ENCODE peak calls at places on chromosomes 12 and 14, in five cellular contexts. R, K, V, M and S are unnamed samples.

GRCh38 chr12:29350080-29350479 is 30.9 kb downstream of the ERGIC2 start:
- DNase-seq in M (peak; percentile 67), K (no peak), R (peak; percentile 94), V (peak; percentile 20), S (peak; percentile 71)

GRCh38 chr12:47769234-47770085 is 3.6 kb upstream of the SLC48A1 start:
- DNase-seq in V (no peak), R (no peak), M (no peak), K (no peak), S (no peak)

GRCh38 chr12:62629413-62629812 is 162.8 kb downstream of the MON2 start:
- DNase-seq in R (no peak), K (no peak), V (no peak), M (no peak), S (no peak)

GRCh38 chr12:54398995-54399793 is 14.7 kb upstream of the ZNF385A start:
- DNase-seq in R (peak; percentile 92), V (peak; percentile 73), M (peak; percentile 87), K (peak; percentile 89), S (peak; percentile 90)

GRCh38 chr12:95731519-95731958 is 59.0 kb downstream of the NTN4 start:
- DNase-seq in V (no peak), M (no peak), R (no peak), K (no peak), S (no peak)

GRCh38 chr14:96797943-96798349 is 764 bp downstream of the VRK1 start:
- DNase-seq in R (no peak), K (no peak), V (no peak), M (no peak), S (no peak)

GRCh38 chr12:112998997-112999767 is 20.9 kb downstream of the OAS2 start:
- DNase-seq in R (no peak), K (no peak), V (no peak), M (no peak), S (no peak)

GRCh38 chr12:84644936-84645335 is 267.7 kb downstream of the SLC6A15 start:
- DNase-seq in R (no peak), M (no peak), K (no peak), V (no peak), S (no peak)

GRCh38 chr14:80714489-80714888 is 227.0 kb downstream of the CEP128 start:
- DNase-seq in V (no peak), M (no peak), K (no peak), R (no peak), S (no peak)

GRCh38 chr14:52079239-52079956 is 10.5 kb upstream of the NID2 start:
- DNase-seq in V (no peak), K (no peak), R (peak; percentile 74), M (peak; percentile 61), S (peak; percentile 76)

GRCh38 chr12:80849367-80849766 is 88.4 kb downstream of the LIN7A start:
- DNase-seq in M (no peak), R (no peak), K (no peak), V (no peak), S (no peak)

GRCh38 chr12:5051913-5052312 is 8.2 kb downstream of the KCNA5 start:
- DNase-seq in V (no peak), M (no peak), R (no peak), K (no peak), S (no peak)

GRCh38 chr12:51482808-51483532 is 58.3 kb downstream of the SLC4A8 start:
- DNase-seq in R (no peak), M (peak; percentile 4), V (no peak), K (no peak), S (no peak)

GRCh38 chr12:121781751-121782615 is 11.5 kb downstream of the RHOF start:
- DNase-seq in R (peak; percentile 30), K (no peak), V (no peak), M (peak; percentile 39), S (no peak)

GRCh38 chr12:75833268-75833667 is 198.3 kb downstream of the PHLDA1 start:
- DNase-seq in V (no peak), M (no peak), K (no peak), R (no peak), S (no peak)

GRCh38 chr12:94545937-94546771 is 86.5 kb upstream of the CEP83 start:
- DNase-seq in K (no peak), V (peak; percentile 52), M (peak; percentile 81), R (peak; percentile 80), S (peak; percentile 85)

GRCh38 chr14:85867450-85867849 is 337.5 kb downstream of the FLRT2 start:
- DNase-seq in K (no peak), R (peak; percentile 28), M (no peak), V (no peak), S (no peak)
- TF ChIP-seq CTCF in K (no peak), R (peak; percentile 35), M (no peak), V (no peak), S (no peak)

GRCh38 chr12:32476446-32476845 is 77.1 kb downstream of the FGD4 start:
- DNase-seq in R (no peak), K (no peak), V (no peak), M (no peak), S (no peak)

GRCh38 chr12:32477714-32478113 is 78.4 kb downstream of the FGD4 start:
- DNase-seq in M (no peak), K (no peak), V (no peak), R (no peak), S (peak; percentile 19)

GRCh38 chr12:32482226-32482625 is 82.9 kb downstream of the FGD4 start:
- DNase-seq in M (no peak), V (no peak), R (no peak), K (no peak), S (peak; percentile 66)

GRCh38 chr12:32478858-32479257 is 79.5 kb downstream of the FGD4 start:
- DNase-seq in V (no peak), R (no peak), K (no peak), M (no peak), S (no peak)

DNA sequence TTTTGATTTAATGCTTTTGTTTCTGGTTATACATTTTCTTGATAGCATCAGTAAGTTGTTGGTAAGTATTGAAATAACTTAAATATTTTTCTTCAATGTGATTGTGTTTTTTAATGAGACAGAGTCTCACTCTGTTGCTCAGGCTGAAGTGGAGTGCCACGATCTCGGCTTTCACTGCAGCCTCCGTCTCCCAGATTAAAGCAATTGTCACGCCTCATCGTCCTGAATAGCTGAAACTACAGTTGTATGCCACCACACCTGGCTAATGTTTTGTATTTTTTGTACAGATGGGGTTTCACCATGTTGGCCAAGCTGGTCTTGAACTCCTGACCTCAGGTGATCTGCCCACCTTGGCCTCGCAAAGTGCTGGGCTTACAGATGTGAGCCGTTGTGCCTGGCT is 78.8 kb downstream of the FGD4 start:
- DNase-seq in V (no peak), K (no peak), M (no peak), R (no peak), S (no peak)
- H3K4me3 ChIP-seq in V (no peak overlapping the region), K (no peak overlapping the region), M (no peak overlapping the region), R (no peak overlapping the region), S (no peak overlapping the region)

GRCh38 chr12:109702126-109702841 is 11.3 kb upstream of the FAM222A start:
- DNase-seq in M (peak; percentile 4), V (no peak), R (no peak), K (no peak), S (no peak)
- TF ChIP-seq CTCF in M (no peak), V (no peak), R (no peak), K (no peak), S (no peak)

GRCh38 chr14:24430682-24431568 is 1.2 kb downstream of the KHNYN start:
- DNase-seq in M (peak; percentile 85), K (peak; percentile 67), V (peak; percentile 76), R (peak; percentile 28), S (peak; percentile 76)

GRCh38 chr14:24431569-24432258 is 2.0 kb downstream of the KHNYN start:
- DNase-seq in V (peak; percentile 91), M (peak; percentile 95), K (peak; percentile 93), R (peak; percentile 93), S (peak; percentile 97)

GRCh38 chr14:24434676-24435075 is 4.9 kb downstream of the KHNYN start:
- DNase-seq in M (no peak), R (no peak), K (no peak), V (no peak), S (no peak)

GRCh38 chr14:24430143-24430681 is 458 bp downstream of the KHNYN start:
- DNase-seq in K (peak; percentile 91), M (peak; percentile 86), V (peak; percentile 85), R (peak; percentile 62), S (peak; percentile 85)

DNA sequence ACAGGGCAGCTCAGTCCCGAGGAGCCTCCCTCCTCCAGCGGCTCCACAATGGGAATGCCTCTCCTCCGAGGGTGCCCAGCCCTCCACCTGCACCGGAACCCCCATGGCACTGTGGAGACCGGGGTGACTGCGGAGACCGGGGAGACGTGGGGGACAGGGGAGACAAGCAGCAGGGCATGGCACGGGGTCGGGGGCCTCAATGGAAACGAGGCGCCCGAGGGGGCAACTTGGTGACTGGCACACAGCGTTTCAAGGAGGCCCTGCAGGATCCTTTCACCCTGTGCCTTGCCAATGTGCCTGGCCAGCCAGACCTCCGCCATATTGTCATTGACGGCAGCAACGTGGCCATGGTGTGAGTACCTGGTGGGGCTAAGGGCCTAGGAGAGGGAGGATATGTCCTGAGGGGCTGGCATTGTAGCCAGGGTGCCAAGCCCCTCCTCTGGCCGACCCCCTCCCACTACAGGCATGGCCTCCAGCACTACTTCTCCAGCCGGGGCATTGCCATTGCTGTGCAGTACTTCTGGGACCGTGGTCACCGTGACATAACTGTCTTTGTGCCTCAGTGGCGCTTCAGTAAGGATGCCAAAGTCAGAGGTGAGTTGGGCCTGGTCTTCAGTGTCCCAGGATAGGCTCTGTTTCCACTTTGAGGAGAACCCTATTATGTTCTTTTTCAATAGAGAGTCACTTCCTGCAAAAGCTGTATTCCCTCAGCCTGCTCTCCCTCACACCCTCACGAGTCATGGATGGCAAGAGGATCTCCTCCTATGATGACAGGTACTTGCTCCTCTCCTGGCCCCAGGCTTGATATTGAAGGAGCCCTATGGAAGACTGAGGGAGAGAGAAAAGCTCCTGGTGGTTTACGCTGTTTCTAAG is 2.7 kb downstream of the KHNYN start:
- DNase-seq in R (no peak), V (no peak), K (no peak), M (no peak), S (no peak)
- H3K4me3 ChIP-seq in R (peak overlapping the region; percentile 98), V (peak overlapping the region; percentile 98), K (peak overlapping the region; percentile 86), M (peak overlapping the region; percentile 93), S (peak overlapping the region; percentile 38)

GRCh38 chr12:44703311-44703910 is 172.7 kb downstream of the NELL2 start:
- DNase-seq in R (no peak), V (no peak), M (no peak), K (no peak), S (no peak)
- TF ChIP-seq CTCF in R (no peak), V (no peak), M (no peak), K (no peak), S (no peak)

GRCh38 chr12:126204326-126204725 is 1139.1 kb downstream of the AACS start:
- DNase-seq in R (no peak), V (no peak), K (no peak), M (no peak), S (no peak)
- H3K4me3 ChIP-seq in R (no peak overlapping the region), V (no peak overlapping the region), K (no peak overlapping the region), M (no peak overlapping the region), S (no peak overlapping the region)